ENCODE peak calls at places on chromosome 9, in four cellular contexts. J is astrocyte, N is pancreas, Y is brain microvascular endothelial cell. O is an unnamed sample.

GRCh38 chr9:96484521-96484931 is 34.6 kb downstream of the HABP4 start:
- DNase-seq in Y (no peak), N (no peak), J (no peak), O (no peak)

GRCh38 chr9:136379891-136380290 is 6.4 kb upstream of the CARD9 start:
- DNase-seq in Y (no peak), J (no peak), N (no peak), O (no peak)

GRCh38 chr9:130774183-130774582 is 60.9 kb upstream of the ABL1 start:
- DNase-seq in Y (no peak), J (no peak), N (no peak), O (no peak)

GRCh38 chr9:124665391-124666058 is 105.6 kb downstream of the NR6A1 start:
- DNase-seq in J (peak; percentile 86), Y (no peak), N (no peak), O (no peak)

GRCh38 chr9:135662758-135663450 is at the start of gene LCN9:
- DNase-seq in Y (peak; percentile 8), J (no peak), N (no peak), O (peak; percentile 18)

GRCh38 chr9:137740311-137740710 is 121.5 kb downstream of the EHMT1 start:
- DNase-seq in J (peak; percentile 32), Y (peak; percentile 67), N (no peak), O (no peak)

GRCh38 chr9:91001146-91001611 is 199.6 kb downstream of the SYK start:
- DNase-seq in Y (no peak), J (peak; percentile 36), N (peak; percentile 30), O (no peak)

GRCh38 chr9:29214162-29214520 is 1640.9 kb upstream of the C9orf72 start:
- DNase-seq in N (peak; percentile 35), J (no peak), Y (no peak), O (no peak)

GRCh38 chr9:16884952-16885513 is 14.6 kb upstream of the BNC2 start:
- DNase-seq in Y (no peak), J (peak; percentile 60), N (no peak), O (no peak)

GRCh38 chr9:15578719-15579118 is 25.9 kb downstream of the CCDC171 start:
- DNase-seq in Y (no peak), J (no peak), N (no peak), O (no peak)

GRCh38 chr9:113793558-113793957 is 82.6 kb upstream of the ZNF618 start:
- DNase-seq in Y (no peak), N (no peak), J (no peak), O (no peak)

GRCh38 chr9:68775003-68775730 is 70.1 kb downstream of the PIP5K1B start:
- DNase-seq in Y (peak; percentile 65), N (no peak), J (no peak), O (no peak)

GRCh38 chr9:32218100-32218767 is 166.2 kb upstream of the ACO1 start:
- DNase-seq in N (no peak), J (no peak), Y (no peak), O (no peak)

GRCh38 chr9:32220750-32221149 is 163.7 kb upstream of the ACO1 start:
- DNase-seq in N (no peak), Y (no peak), J (no peak), O (no peak)
- H3K36me3 ChIP-seq in N (no peaks in the 10 kb centered on the region), Y (no peaks in the 10 kb centered on the region), J (no peaks in the 10 kb centered on the region), O (no peaks in the 10 kb centered on the region)

GRCh38 chr9:18504707-18505106 is 30.8 kb downstream of the ADAMTSL1 start:
- DNase-seq in N (no peak), Y (no peak), J (no peak), O (peak; percentile 8)

GRCh38 chr9:18496586-18496985 is 22.6 kb downstream of the ADAMTSL1 start:
- DNase-seq in Y (no peak), N (no peak), J (no peak), O (no peak)

GRCh38 chr9:18502546-18502945 is 28.6 kb downstream of the ADAMTSL1 start:
- DNase-seq in Y (no peak), N (no peak), J (no peak), O (no peak)

GRCh38 chr9:18498947-18499585 is 25.1 kb downstream of the ADAMTSL1 start:
- DNase-seq in J (no peak), Y (no peak), N (no peak), O (no peak)

DNA sequence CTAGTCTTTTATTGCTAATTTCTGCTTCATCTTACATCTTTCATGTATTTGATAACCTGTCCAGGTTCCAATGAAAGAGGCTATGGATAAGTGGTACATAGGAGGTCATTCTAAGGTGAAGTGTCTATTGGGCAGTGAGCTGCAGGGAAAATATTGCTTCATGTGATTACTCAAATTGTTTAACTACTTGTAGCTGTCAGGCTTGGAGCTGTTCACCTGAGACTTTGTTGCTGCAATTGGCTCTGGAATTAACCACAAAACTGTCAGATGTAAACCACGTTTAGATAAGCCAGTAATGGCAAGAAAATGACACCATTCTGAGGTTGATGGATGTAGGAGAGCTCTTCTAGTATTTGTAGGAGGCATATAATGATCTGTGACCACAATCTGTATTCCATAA is 26.0 kb downstream of the ADAMTSL1 start:
- DNase-seq in Y (peak; percentile 14), N (no peak), J (peak; percentile 78), O (no peak)
- H3K36me3 ChIP-seq in Y (no peaks in the 10 kb centered on the region), N (no peaks in the 10 kb centered on the region), J (no peaks in the 10 kb centered on the region), O (no peaks in the 10 kb centered on the region)

DNA sequence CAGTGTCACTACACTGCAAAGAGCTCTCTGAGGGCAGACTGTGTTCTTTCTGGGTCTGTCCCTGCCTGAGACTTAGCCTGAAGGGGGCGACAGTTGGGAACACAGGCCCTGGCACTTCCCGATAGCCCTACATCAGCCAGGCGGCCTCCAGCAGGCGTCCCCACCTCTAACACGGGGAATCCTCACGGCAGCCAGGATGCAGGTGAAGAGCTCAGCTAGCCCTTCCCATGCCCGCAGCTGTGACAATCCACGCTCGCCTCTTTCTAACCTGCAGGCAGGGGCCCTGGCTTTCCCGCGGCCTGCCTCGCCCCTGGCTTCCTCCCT is 5.9 kb downstream of the MED22 start:
- DNase-seq in N (no peak), J (no peak), Y (no peak), O (no peak)
- H3K36me3 ChIP-seq in N (peaks cover 35% of the 10 kb centered on the region), J (peaks cover 26% of the 10 kb centered on the region), Y (peaks cover 44% of the 10 kb centered on the region), O (peaks cover 87% of the 10 kb centered on the region)

DNA sequence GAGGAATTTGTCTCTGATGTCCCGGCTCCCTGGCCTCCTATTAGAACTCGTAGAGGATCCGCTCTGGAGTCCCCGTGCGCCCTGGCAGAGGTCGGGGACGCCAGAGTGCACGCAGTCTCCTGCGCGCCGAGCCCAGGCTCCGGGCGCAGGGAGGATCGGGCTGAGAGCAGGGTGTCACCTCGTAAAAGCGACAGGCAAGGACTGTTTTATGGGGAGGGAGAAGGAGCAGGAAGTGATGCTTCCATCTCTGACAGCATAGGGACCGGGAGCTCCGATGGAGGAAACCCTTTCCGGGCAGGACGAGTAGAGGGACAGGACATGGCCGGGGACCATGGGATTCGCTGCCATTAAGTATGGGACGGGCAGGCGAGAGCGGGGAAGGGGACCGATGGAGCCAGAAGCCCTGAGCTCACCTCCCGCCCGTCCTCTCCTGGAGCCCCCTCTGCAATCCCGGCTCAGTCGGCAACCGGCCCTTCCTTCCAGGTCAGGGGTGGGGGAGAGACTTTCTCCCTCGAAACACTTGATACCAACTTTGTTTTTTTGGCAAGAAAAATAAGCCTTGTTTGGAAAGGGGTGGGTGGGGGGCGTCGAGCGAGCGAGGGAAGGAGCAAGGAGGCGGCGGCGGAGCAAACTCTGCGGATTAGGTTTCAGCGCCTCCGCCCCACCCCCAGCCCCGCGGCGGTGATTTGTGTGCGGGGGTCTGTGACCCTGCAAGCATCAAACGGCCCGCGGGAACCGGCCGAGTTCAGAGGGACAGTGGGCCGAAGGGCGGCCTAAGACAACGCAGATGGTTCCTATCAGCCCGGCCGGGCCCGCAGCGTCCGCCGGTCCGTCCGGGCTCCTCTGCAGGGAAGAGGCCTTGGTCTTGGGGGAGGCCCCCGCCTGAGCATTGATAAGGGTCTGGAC is 12.6 kb downstream of the LMX1B start:
- DNase-seq in Y (no peak), N (no peak), J (no peak), O (no peak)
- H3K36me3 ChIP-seq in Y (no peaks in the 10 kb centered on the region), N (no peaks in the 10 kb centered on the region), J (no peaks in the 10 kb centered on the region), O (no peaks in the 10 kb centered on the region)

DNA sequence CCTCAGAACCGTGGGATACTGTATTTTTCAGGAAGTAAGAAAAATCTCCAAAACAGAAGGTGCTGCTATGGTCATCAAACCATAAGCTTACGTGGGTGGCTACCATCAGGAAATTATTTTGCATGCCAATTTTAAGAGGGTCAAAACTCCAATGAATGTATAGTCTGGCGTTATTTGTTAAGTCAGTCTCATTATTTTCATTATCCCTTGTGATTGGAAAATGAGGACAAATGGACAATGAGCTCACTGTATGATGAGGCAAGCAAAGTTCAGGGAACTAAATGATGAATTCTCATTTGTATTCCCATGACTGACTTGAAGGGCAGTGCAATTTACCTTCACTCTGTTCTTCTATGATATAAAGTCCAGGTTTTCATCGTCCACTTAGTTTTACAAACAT is 17.6 kb downstream of the PUM3 start:
- DNase-seq in Y (no peak), N (no peak), J (no peak), O (no peak)
- H3K36me3 ChIP-seq in Y (peaks cover 32% of the 10 kb centered on the region), N (peaks cover 32% of the 10 kb centered on the region), J (peaks cover 61% of the 10 kb centered on the region), O (peaks cover 11% of the 10 kb centered on the region)